ENCODE peak calls at places on chromosomes 11 and 22, in four cellular contexts. U is EL; L is central memory CD4-positive, alpha-beta T cell; K is effector memory CD8-positive, alpha-beta T cell. M is an unnamed sample.

GRCh38 chr11:64870176-64870892 is 8.1 kb downstream of the EHD1 start:
- DNase-seq in L (no peak), U (peak), K (no peak), M (peak)

GRCh38 chr11:114202011-114202609 is 94.1 kb upstream of the NNMT start:
- DNase-seq in L (no peak), K (no peak), U (no peak), M (no peak)

GRCh38 chr11:30549565-30549964 is 36.6 kb downstream of the MPPED2 start:
- DNase-seq in U (no peak), K (no peak), L (no peak), M (no peak)

GRCh38 chr11:132402056-132402684 is 1031.8 kb downstream of the NTM start:
- DNase-seq in U (peak), K (no peak), L (no peak), M (no peak)

GRCh38 chr11:126914166-126914565 is 86.4 kb downstream of the KIRREL3 start:
- DNase-seq in U (no peak), L (no peak), K (no peak), M (no peak)

GRCh38 chr11:32420937-32421532 is 14.3 kb downstream of the WT1 start:
- DNase-seq in L (peak), K (peak), U (no peak), M (no peak)

GRCh38 chr11:132472411-132473205 is 1059.7 kb downstream of the OPCML start:
- DNase-seq in K (no peak), U (peak), L (no peak), M (no peak)

GRCh38 chr11:117185739-117186430 is 7.3 kb downstream of the SIDT2 start:
- DNase-seq in U (no peak), K (no peak), L (no peak), M (no peak)

GRCh38 chr11:47905358-47906059 is 57.4 kb upstream of the NUP160 start:
- DNase-seq in K (no peak), U (peak), L (no peak), M (no peak)

GRCh38 chr11:43903086-43903485 is 22.5 kb downstream of the ALKBH3 start:
- DNase-seq in K (no peak), L (no peak), U (no peak), M (no peak)

GRCh38 chr11:114059984-114060401 is 482 bp downstream of the ZBTB16 start:
- DNase-seq in U (peak), L (no peak), K (no peak), M (no peak)

GRCh38 chr11:86508604-86509471 is 134.2 kb downstream of the CCDC81 start:
- DNase-seq in L (no peak), U (peak), K (no peak), M (no peak)

GRCh38 chr11:118060879-118061278 is 16.0 kb upstream of the TMPRSS4 start:
- DNase-seq in L (no peak), U (no peak), K (no peak), M (no peak)

GRCh38 chr11:80838153-80838552 is 1397.3 kb upstream of the TENM4 start:
- DNase-seq in L (no peak), U (no peak), K (no peak), M (no peak)

GRCh38 chr11:47433157-47433556 is 6.9 kb upstream of the PSMC3 start:
- DNase-seq in L (no peak), U (no peak), K (no peak), M (no peak)

GRCh38 chr11:61090092-61090491 is 12.2 kb upstream of the CD5 start:
- DNase-seq in K (no peak), U (no peak), L (no peak), M (no peak)

GRCh38 chr11:71582309-71582895 is at the start of gene KRTAP5-11:
- DNase-seq in L (no peak), U (no peak), K (no peak), M (no peak)

GRCh38 chr11:35166369-35167360 is 27.7 kb downstream of the CD44 start:
- DNase-seq in U (peak), L (peak), K (peak), M (no peak)

GRCh38 chr11:64003807-64004589 is 17.8 kb downstream of the OTUB1 start:
- DNase-seq in U (no peak), L (no peak), K (no peak), M (no peak)

GRCh38 chr11:12863605-12864121 is 145.5 kb upstream of the RASSF10 start:
- DNase-seq in L (no peak), K (no peak), U (no peak), M (no peak)

GRCh38 chr11:110453684-110454354 is 24.1 kb downstream of the FDX1 start:
- DNase-seq in K (no peak), L (no peak), U (no peak), M (no peak)

GRCh38 chr22:25167834-25168601 is 31.6 kb upstream of the CRYBB3 start:
- DNase-seq in K (no peak), U (no peak), L (no peak), M (no peak)

GRCh38 chr22:38631724-38632123 is 24.5 kb downstream of the FAM227A start:
- DNase-seq in K (no peak), L (no peak), U (no peak), M (no peak)

GRCh38 chr22:35839811-35840739 is 122.4 kb downstream of the APOL5 start:
- DNase-seq in U (peak), L (no peak), K (no peak), M (peak)

GRCh38 chr11:33699515-33700424 is 856 bp downstream of the C11orf91 start:
- DNase-seq in U (no peak), L (no peak), K (no peak), M (no peak)

GRCh38 chr11:67539588-67539987 is 16.3 kb upstream of the CABP2 start:
- DNase-seq in L (no peak), K (no peak), U (no peak), M (no peak)

GRCh38 chr11:61718613-61719302 is 33.7 kb upstream of the MYRF start:
- DNase-seq in K (no peak), L (no peak), U (peak), M (no peak)

GRCh38 chr11:112723676-112724075 is 237.5 kb upstream of the NCAM1 start:
- DNase-seq in L (no peak), U (no peak), K (no peak), M (no peak)

GRCh38 chr11:120917536-120918239 is 106.2 kb upstream of the TBCEL start:
- DNase-seq in L (no peak), U (no peak), K (no peak), M (no peak)

GRCh38 chr11:124763156-124763947 is 1.3 kb upstream of the ESAM start:
- DNase-seq in U (peak), K (peak), L (peak), M (peak)

GRCh38 chr22:35407352-35407751 is 7.4 kb downstream of the MCM5 start:
- DNase-seq in L (no peak), U (no peak), K (no peak), M (no peak)

GRCh38 chr11:24496371-24496727 is 504 bp upstream of the LUZP2 start:
- DNase-seq in K (no peak), U (no peak), L (no peak), M (no peak)

GRCh38 chr22:24806663-24807001 is 621 bp downstream of the SGSM1 start:
- DNase-seq in U (no peak), L (no peak), K (no peak), M (no peak)

GRCh38 chr22:47011131-47011854 is 248.8 kb downstream of the TBC1D22A start:
- DNase-seq in U (no peak), K (no peak), L (no peak), M (no peak)

M was measured in Right ventricle myocardium inferior.